ENCODE peak calls at places on chromosomes 1 and 21, in ten cellular contexts. L is breast epithelium; B is suprapubic skin; Y is CD8-positive, alpha-beta T cell; P is GM12865; M is right cardiac atrium; O is lower lobe of right lung; N is Panc1; H is kidney epithelial cell; I is brain microvascular endothelial cell. J is an unnamed sample.

GRCh38 chr1:180194546-180195207 is 35.4 kb upstream of the LHX4 start:
- DNase-seq in L (no peak), B (no peak), Y (no peak), P (no peak), M (no peak), O (no peak), N (no peak), H (no peak), I (no peak), J (no peak)

GRCh38 chr1:23576338-23577055 is 17.2 kb upstream of the ID3 start:
- DNase-seq in L (no peak), B (no peak), Y (no peak), P (peak), M (no peak), O (no peak), N (no peak), H (no peak), I (no peak), J (no peak)

GRCh38 chr1:9271268-9271667 is 21.4 kb upstream of the SPSB1 start:
- DNase-seq in L (no peak), B (no peak), Y (no peak), P (no peak), M (no peak), O (no peak), N (no peak), H (no peak), I (no peak), J (no peak)

GRCh38 chr1:21350132-21350885 is 60.0 kb upstream of the ECE1 start:
- DNase-seq in L (no peak), B (no peak), Y (no peak), P (no peak), M (no peak), O (no peak), N (no peak), H (no peak), I (no peak), J (no peak)

GRCh38 chr1:25805863-25806225 is 5.9 kb downstream of the SELENON start:
- DNase-seq in L (no peak), B (no peak), Y (no peak), P (no peak), M (no peak), O (no peak), N (no peak), H (no peak), I (no peak), J (no peak)

GRCh38 chr1:44423706-44424546 is 18.9 kb downstream of the RNF220 start:
- DNase-seq in L (peak), B (no peak), Y (no peak), P (no peak), M (no peak), O (peak), N (no peak), H (peak), I (no peak), J (no peak)

GRCh38 chr1:231818342-231818741 is 191.8 kb downstream of the DISC1 start:
- DNase-seq in L (no peak), B (no peak), Y (no peak), P (no peak), M (peak), O (no peak), N (no peak), H (no peak), I (no peak), J (no peak)

GRCh38 chr1:184801503-184801902 is 46.8 kb upstream of the EDEM3 start:
- DNase-seq in L (peak), B (no peak), Y (no peak), P (no peak), M (no peak), O (no peak), N (no peak), H (no peak), I (peak), J (peak)

GRCh38 chr1:24045766-24046165 is 65.6 kb upstream of the SRSF10 start:
- DNase-seq in L (no peak), B (no peak), Y (no peak), P (no peak), M (no peak), O (no peak), N (no peak), H (no peak), I (no peak), J (no peak)

GRCh38 chr1:151502859-151503509 is 8.2 kb upstream of the CGN start:
- DNase-seq in L (no peak), B (no peak), Y (no peak), P (no peak), M (no peak), O (no peak), N (no peak), H (no peak), I (no peak), J (no peak)

GRCh38 chr1:183159960-183160359 is 26.1 kb upstream of the LAMC2 start:
- DNase-seq in L (peak), B (no peak), Y (no peak), P (no peak), M (no peak), O (peak), N (no peak), H (peak), I (no peak), J (no peak)

GRCh38 chr1:46333300-46334029 is 7.1 kb upstream of the NSUN4 start:
- DNase-seq in L (no peak), B (no peak), Y (no peak), P (peak), M (no peak), O (no peak), N (no peak), H (no peak), I (peak), J (no peak)

GRCh38 chr1:94783342-94784264 is 36.6 kb upstream of the SLC44A3 start:
- DNase-seq in L (peak), B (peak), Y (no peak), P (no peak), M (peak), O (peak), N (no peak), H (peak), I (peak), J (peak)

GRCh38 chr1:113040041-113040440 is 33.0 kb upstream of the LRIG2 start:
- DNase-seq in L (no peak), B (no peak), Y (no peak), P (no peak), M (no peak), O (no peak), N (no peak), H (no peak), I (no peak), J (no peak)

GRCh38 chr1:160724445-160725242 is 13.0 kb upstream of the CD48 start:
- DNase-seq in L (no peak), B (no peak), Y (no peak), P (peak), M (no peak), O (no peak), N (no peak), H (no peak), I (no peak), J (no peak)

GRCh38 chr1:29500041-29500440 is 263.7 kb downstream of the PTPRU start:
- DNase-seq in L (no peak), B (peak), Y (no peak), P (no peak), M (no peak), O (no peak), N (no peak), H (no peak), I (no peak), J (no peak)

GRCh38 chr1:108852541-108852940 is 4.4 kb downstream of the AKNAD1 start:
- DNase-seq in L (no peak), B (no peak), Y (no peak), P (no peak), M (no peak), O (no peak), N (no peak), H (no peak), I (no peak), J (no peak)

GRCh38 chr1:7679873-7680790 is 91.0 kb upstream of the VAMP3 start:
- DNase-seq in L (no peak), B (no peak), Y (peak), P (peak), M (peak), O (peak), N (no peak), H (no peak), I (no peak), J (no peak)

GRCh38 chr1:110245876-110246620 is 35.9 kb downstream of the KCNC4 start:
- DNase-seq in L (no peak), B (no peak), Y (no peak), P (no peak), M (no peak), O (no peak), N (no peak), H (no peak), I (no peak), J (no peak)

GRCh38 chr1:202551683-202552082 is 158.6 kb downstream of the SYT2 start:
- DNase-seq in L (no peak), B (no peak), Y (no peak), P (no peak), M (no peak), O (no peak), N (no peak), H (no peak), I (no peak), J (no peak)

GRCh38 chr1:26225033-26225831 is 8.8 kb upstream of the CEP85 start:
- DNase-seq in L (peak), B (no peak), Y (no peak), P (peak), M (peak), O (peak), N (no peak), H (no peak), I (peak), J (no peak)

GRCh38 chr1:193264313-193265065 is 78.1 kb upstream of the B3GALT2 start:
- DNase-seq in L (no peak), B (no peak), Y (no peak), P (no peak), M (no peak), O (no peak), N (no peak), H (no peak), I (peak), J (no peak)

GRCh38 chr1:200938955-200939354 is 44.3 kb downstream of the INAVA start:
- DNase-seq in L (no peak), B (no peak), Y (peak), P (no peak), M (no peak), O (peak), N (no peak), H (no peak), I (no peak), J (no peak)

GRCh38 chr1:29123871-29124365 is at the start of gene TMEM200B:
- DNase-seq in L (no peak), B (no peak), Y (no peak), P (no peak), M (peak), O (no peak), N (no peak), H (no peak), I (no peak), J (no peak)

GRCh38 chr1:27409669-27410068 is 17.2 kb downstream of the GPR3 start:
- DNase-seq in L (no peak), B (no peak), Y (no peak), P (no peak), M (no peak), O (no peak), N (no peak), H (no peak), I (no peak), J (no peak)

GRCh38 chr1:71232166-71232763 is 151.4 kb upstream of the ZRANB2 start:
- DNase-seq in L (no peak), B (no peak), Y (no peak), P (no peak), M (peak), O (no peak), N (no peak), H (no peak), I (no peak), J (no peak)

GRCh38 chr1:111904478-111905218 is 84.8 kb downstream of the KCND3 start:
- DNase-seq in L (no peak), B (peak), Y (no peak), P (peak), M (peak), O (no peak), N (no peak), H (no peak), I (no peak), J (no peak)

GRCh38 chr1:156148236-156148635 is 5.1 kb upstream of the SEMA4A start:
- DNase-seq in L (no peak), B (no peak), Y (no peak), P (peak), M (no peak), O (no peak), N (no peak), H (no peak), I (no peak), J (no peak)
- H3K4me3 ChIP-seq in L (no peak), B (no peak), Y (no peak), P (peak), M (no peak), O (no peak), N (no peak), H (no peak), I (no peak), J (no peak)

GRCh38 chr1:206929509-206929908 is 7.8 kb upstream of the FCMR start:
- DNase-seq in L (no peak), B (no peak), Y (no peak), P (peak), M (no peak), O (no peak), N (no peak), H (no peak), I (no peak), J (no peak)

GRCh38 chr1:206931709-206932108 is 10.0 kb upstream of the FCMR start:
- DNase-seq in L (no peak), B (no peak), Y (no peak), P (peak), M (no peak), O (no peak), N (no peak), H (no peak), I (no peak), J (no peak)

GRCh38 chr1:206930210-206930798 is 8.6 kb upstream of the FCMR start:
- DNase-seq in L (no peak), B (no peak), Y (no peak), P (peak), M (no peak), O (peak), N (no peak), H (no peak), I (no peak), J (no peak)

GRCh38 chr1:206933333-206933945 is 11.7 kb upstream of the FCMR start:
- DNase-seq in L (no peak), B (no peak), Y (peak), P (peak), M (no peak), O (peak), N (no peak), H (no peak), I (no peak), J (no peak)

GRCh38 chr1:206932271-206932670 is 10.5 kb upstream of the FCMR start:
- DNase-seq in L (no peak), B (no peak), Y (no peak), P (no peak), M (no peak), O (no peak), N (no peak), H (no peak), I (no peak), J (no peak)
- H3K4me3 ChIP-seq in L (no peak), B (no peak), Y (no peak), P (no peak), M (no peak), O (no peak), N (no peak), H (no peak), I (no peak), J (no peak)

GRCh38 chr1:155126494-155127104 is 1.1 kb upstream of the EFNA1 start:
- DNase-seq in L (peak), B (peak), Y (peak), P (peak), M (peak), O (peak), N (no peak), H (no peak), I (peak), J (no peak)

GRCh38 chr1:155125511-155125945 is 2.1 kb upstream of the EFNA1 start:
- DNase-seq in L (no peak), B (no peak), Y (no peak), P (no peak), M (no peak), O (no peak), N (no peak), H (no peak), I (no peak), J (no peak)

GRCh38 chr1:155127105-155127671 is 488 bp upstream of the EFNA1 start:
- DNase-seq in L (peak), B (peak), Y (no peak), P (no peak), M (peak), O (peak), N (no peak), H (peak), I (peak), J (peak)

GRCh38 chr1:155124503-155125463 is 2.9 kb upstream of the EFNA1 start:
- DNase-seq in L (no peak), B (no peak), Y (no peak), P (no peak), M (no peak), O (peak), N (no peak), H (no peak), I (peak), J (no peak)

DNA sequence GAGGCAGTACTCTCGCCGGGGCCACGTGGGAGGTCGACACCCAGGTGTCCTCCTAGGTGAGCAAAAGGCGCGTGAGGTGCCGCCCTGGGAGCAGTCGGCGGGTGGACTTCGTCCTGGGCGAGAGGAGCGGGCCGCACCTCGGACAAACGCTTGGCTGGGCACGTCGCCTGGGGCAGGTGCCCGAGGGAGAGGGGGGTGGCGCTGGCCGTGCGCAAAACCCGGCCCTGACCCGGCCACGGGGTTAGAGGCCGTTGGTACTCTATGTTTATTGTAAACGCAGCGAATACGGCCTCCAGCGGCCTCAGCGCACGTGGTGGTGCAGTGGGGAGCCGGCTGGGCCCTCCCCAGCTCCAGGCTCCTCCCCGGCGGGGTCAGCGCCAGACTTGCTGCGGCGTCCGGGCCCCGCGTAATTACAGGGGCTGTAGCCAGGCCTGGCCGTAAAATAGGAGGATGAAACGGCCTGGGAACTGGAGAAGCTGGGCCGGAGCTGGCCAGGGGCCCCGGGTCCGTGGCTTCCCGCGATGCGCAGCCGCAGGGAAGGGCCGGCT is 1.7 kb upstream of the EFNA1 start:
- DNase-seq in L (peak), B (no peak), Y (no peak), P (no peak), M (peak), O (peak), N (no peak), H (no peak), I (no peak), J (no peak)
- H3K4me3 ChIP-seq in L (peak), B (peak), Y (no peak), P (no peak), M (peak), O (peak), N (peak), H (peak), I (peak), J (peak)

GRCh38 chr21:17514124-17514481 is 1.3 kb downstream of the CXADR start:
- DNase-seq in L (no peak), B (no peak), Y (no peak), P (no peak), M (no peak), O (no peak), N (no peak), H (no peak), I (peak), J (no peak)
- H3K4me3 ChIP-seq in L (no peak), B (peak), Y (peak), P (no peak), M (peak), O (peak), N (peak), H (peak), I (no peak), J (no peak)

GRCh38 chr21:33645730-33646129 is 3.4 kb downstream of the ITSN1 start:
- DNase-seq in L (no peak), B (no peak), Y (no peak), P (no peak), M (no peak), O (no peak), N (no peak), H (no peak), I (no peak), J (no peak)

GRCh38 chr21:33642896-33643657 is 776 bp downstream of the ITSN1 start:
- DNase-seq in L (no peak), B (no peak), Y (no peak), P (peak), M (peak), O (peak), N (no peak), H (no peak), I (no peak), J (no peak)

GRCh38 chr21:33643658-33644311 is 1.5 kb downstream of the ITSN1 start:
- DNase-seq in L (no peak), B (no peak), Y (no peak), P (no peak), M (no peak), O (no peak), N (no peak), H (no peak), I (no peak), J (no peak)

GRCh38 chr21:33642027-33642895 is at the start of gene ITSN1:
- DNase-seq in L (peak), B (peak), Y (peak), P (peak), M (peak), O (peak), N (peak), H (peak), I (peak), J (peak)

DNA sequence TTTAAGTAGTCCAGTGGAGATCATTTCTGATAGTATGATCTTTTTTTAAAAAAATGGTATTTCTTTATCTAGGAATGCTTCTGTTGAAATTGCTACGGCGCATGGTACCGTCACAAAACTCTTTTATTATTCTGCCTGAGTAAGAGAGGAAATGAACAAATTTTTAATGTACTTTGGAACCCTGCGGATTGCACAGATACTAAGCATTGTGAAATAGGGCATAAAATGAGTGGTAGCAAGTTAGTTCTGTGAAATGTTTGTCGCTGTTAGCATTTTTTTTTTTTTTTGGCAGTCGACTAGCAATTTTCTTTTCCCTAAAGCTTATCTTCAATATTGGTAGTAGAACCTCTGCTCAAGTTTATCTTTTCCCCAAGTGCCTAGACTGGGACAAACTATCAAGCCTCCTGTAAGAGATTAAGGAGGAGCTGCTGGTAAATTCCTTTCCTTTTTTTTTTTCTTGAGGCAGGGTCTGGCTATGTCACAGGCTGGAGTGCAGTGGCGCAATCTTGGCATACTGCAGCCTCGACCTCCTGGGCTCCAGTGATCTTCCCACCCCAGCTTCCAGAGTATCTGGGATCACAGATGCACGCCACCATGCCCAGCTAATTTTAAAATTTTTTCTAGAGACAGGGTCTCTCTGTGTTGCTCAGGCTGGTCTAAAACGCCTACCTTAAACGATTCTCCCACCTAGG is 2.2 kb downstream of the ITSN1 start:
- DNase-seq in L (no peak), B (no peak), Y (no peak), P (no peak), M (peak), O (no peak), N (no peak), H (no peak), I (peak), J (peak)
- H3K4me3 ChIP-seq in L (peak), B (peak), Y (no peak), P (no peak), M (peak), O (peak), N (peak), H (peak), I (peak), J (peak)

GRCh38 chr21:29155118-29155932 is 24.9 kb downstream of the MAP3K7CL start:
- DNase-seq in L (peak), B (no peak), Y (no peak), P (no peak), M (peak), O (peak), N (no peak), H (no peak), I (peak), J (no peak)

GRCh38 chr21:29152936-29153335 is 22.5 kb downstream of the MAP3K7CL start:
- DNase-seq in L (no peak), B (no peak), Y (no peak), P (no peak), M (no peak), O (no peak), N (no peak), H (no peak), I (no peak), J (no peak)

GRCh38 chr21:29157084-29157483 is 26.6 kb downstream of the MAP3K7CL start:
- DNase-seq in L (no peak), B (no peak), Y (no peak), P (no peak), M (no peak), O (no peak), N (no peak), H (no peak), I (no peak), J (no peak)

GRCh38 chr21:29154270-29154669 is 23.8 kb downstream of the MAP3K7CL start:
- DNase-seq in L (no peak), B (no peak), Y (no peak), P (no peak), M (no peak), O (no peak), N (no peak), H (no peak), I (no peak), J (no peak)

GRCh38 chr21:29155933-29156260 is 25.5 kb downstream of the MAP3K7CL start:
- DNase-seq in L (no peak), B (no peak), Y (no peak), P (no peak), M (no peak), O (no peak), N (no peak), H (no peak), I (no peak), J (no peak)
- H3K4me3 ChIP-seq in L (no peak), B (peak), Y (no peak), P (no peak), M (peak), O (no peak), N (peak), H (no peak), I (no peak), J (peak)